ENCODE peak calls at places on chromosome 7, in nine cellular contexts. N, C, G, A, Q, E, M, B and I are unnamed samples.

GRCh38 chr7:100674441-100675407 is 1.2 kb downstream of the GNB2 start:
- DNase-seq in A (no peak), M (peak), N (no peak), E (no peak), G (no peak), B (peak), Q (peak), C (no peak), I (no peak)

GRCh38 chr7:95660023-95660434 is 63.7 kb upstream of the PDK4 start:
- DNase-seq in G (no peak), C (no peak), B (no peak), Q (no peak), A (peak), E (no peak), N (no peak), M (no peak), I (no peak)

GRCh38 chr7:135441791-135442190 is 68.1 kb downstream of the CNOT4 start:
- DNase-seq in E (no peak), B (no peak), Q (no peak), M (no peak), N (no peak), G (no peak), C (no peak), A (no peak), I (peak)

GRCh38 chr7:151138541-151138910 is 29.0 kb downstream of the GBX1 start:
- DNase-seq in M (peak), E (no peak), C (no peak), A (no peak), G (no peak), B (no peak), N (peak), Q (no peak), I (peak)

GRCh38 chr7:142739927-142740492 is 9.3 kb upstream of the PRSS1 start:
- DNase-seq in N (no peak), M (no peak), A (no peak), C (no peak), E (no peak), B (no peak), Q (no peak), G (no peak), I (no peak)

GRCh38 chr7:28804990-28805389 is 153.1 kb downstream of the TRIL start:
- DNase-seq in Q (peak), A (no peak), N (no peak), E (no peak), B (no peak), M (no peak), G (no peak), C (no peak), I (no peak)

GRCh38 chr7:151424799-151425198 is 15.0 kb upstream of the WDR86 start:
- DNase-seq in M (no peak), B (peak), C (no peak), A (no peak), E (no peak), G (no peak), N (no peak), Q (no peak), I (no peak)

GRCh38 chr7:24786941-24787340 is 29.7 kb upstream of the GSDME start:
- DNase-seq in C (no peak), Q (peak), B (no peak), E (no peak), M (no peak), N (no peak), A (no peak), G (no peak), I (no peak)

GRCh38 chr7:59986-60675 is 132.2 kb upstream of the FAM20C start:
- DNase-seq in M (no peak), B (peak), G (no peak), A (peak), E (no peak), Q (no peak), C (no peak), N (peak), I (no peak)

GRCh38 chr7:38317457-38318037 is 44.1 kb upstream of the TARP start:
- DNase-seq in C (no peak), E (no peak), A (no peak), B (peak), Q (no peak), M (no peak), G (no peak), N (no peak), I (no peak)

GRCh38 chr7:44432381-44432977 is 58.0 kb downstream of the NUDCD3 start:
- DNase-seq in E (no peak), C (no peak), G (no peak), Q (no peak), M (no peak), A (no peak), N (no peak), B (no peak), I (no peak)

GRCh38 chr7:127396184-127396583 is 3.7 kb upstream of the ZNF800 start:
- DNase-seq in C (no peak), E (no peak), N (no peak), Q (peak), M (no peak), G (no peak), B (no peak), A (peak), I (no peak)

GRCh38 chr7:128021361-128021760 is 9.9 kb downstream of the LRRC4 start:
- DNase-seq in N (no peak), A (no peak), G (no peak), C (no peak), E (no peak), M (no peak), B (no peak), Q (no peak), I (no peak)

GRCh38 chr7:76225379-76225778 is 23.7 kb downstream of the SRRM3 start:
- DNase-seq in N (no peak), A (no peak), M (no peak), G (no peak), E (no peak), B (no peak), C (peak), Q (no peak), I (peak)

GRCh38 chr7:70143089-70144044 is 545.1 kb downstream of the AUTS2 start:
- DNase-seq in N (no peak), B (no peak), E (no peak), M (peak), G (no peak), C (no peak), Q (no peak), A (no peak), I (no peak)

GRCh38 chr7:47664650-47665049 is 82.7 kb upstream of the TNS3 start:
- DNase-seq in B (peak), E (no peak), Q (no peak), M (no peak), G (no peak), A (no peak), C (no peak), N (peak), I (no peak)

GRCh38 chr7:82015751-82016150 is 245.9 kb upstream of the HGF start:
- DNase-seq in A (no peak), M (no peak), G (no peak), B (no peak), N (no peak), C (no peak), Q (peak), E (no peak), I (no peak)

GRCh38 chr7:96061844-96062243 is 260.1 kb downstream of the SLC25A13 start:
- DNase-seq in A (peak), M (no peak), G (no peak), B (no peak), C (no peak), Q (no peak), E (no peak), N (no peak), I (no peak)

GRCh38 chr7:87119581-87119980 is 32.7 kb upstream of the DMTF1 start:
- DNase-seq in A (no peak), B (no peak), G (no peak), M (no peak), E (no peak), Q (no peak), C (no peak), N (no peak), I (no peak)

GRCh38 chr7:151684408-151685175 is 164.9 kb upstream of the RHEB start:
- DNase-seq in N (no peak), Q (no peak), E (no peak), M (no peak), C (no peak), B (no peak), A (no peak), G (no peak), I (no peak)

GRCh38 chr7:135166338-135166989 is 4.0 kb downstream of the CYREN start:
- DNase-seq in E (no peak), G (no peak), A (peak), C (no peak), M (no peak), B (peak), N (no peak), Q (no peak), I (peak)

GRCh38 chr7:39042706-39043105 is 65.0 kb downstream of the POU6F2 start:
- DNase-seq in A (no peak), M (no peak), C (no peak), N (no peak), E (no peak), G (no peak), B (no peak), Q (peak), I (no peak)

GRCh38 chr7:110766874-110767273 is 324.1 kb upstream of the LRRN3 start:
- DNase-seq in M (no peak), C (no peak), A (no peak), N (no peak), G (no peak), Q (peak), E (no peak), B (no peak), I (no peak)

GRCh38 chr7:140294454-140294853 is 103.9 kb downstream of the SLC37A3 start:
- DNase-seq in G (no peak), B (no peak), Q (peak), M (no peak), C (no peak), A (no peak), E (no peak), N (no peak), I (no peak)